ENCODE peak calls at places on chromosomes 16 and 17, in four cellular contexts. A is T-helper 9 cell, R is caudate nucleus, I is M059J. M is an unnamed sample.

GRCh38 chr17:51354908-51355307 is 94.6 kb downstream of the UTP18 start:
- DNase-seq in A (no peak), R (no peak), I (no peak), M (no peak)

GRCh38 chr16:77679336-77679735 is 43.0 kb upstream of the NUDT7 start:
- DNase-seq in A (no peak), R (no peak), I (no peak), M (no peak)

GRCh38 chr17:58112970-58113631 is 29.9 kb downstream of the DYNLL2 start:
- DNase-seq in A (peak; percentile 83), R (peak; percentile 31), I (peak; percentile 59), M (peak; percentile 56)

GRCh38 chr17:41962111-41962510 is 4.5 kb upstream of the CNP start:
- DNase-seq in A (no peak), R (no peak), I (no peak), M (no peak)

GRCh38 chr16:6081320-6081976 is 983.9 kb upstream of the EEF2KMT start:
- DNase-seq in A (no peak), R (no peak), I (peak; percentile 51), M (peak; percentile 14)

GRCh38 chr17:40963838-40964237 is 2.9 kb downstream of the KRT39 start:
- DNase-seq in A (no peak), R (no peak), I (peak; percentile 22), M (no peak)

GRCh38 chr16:8788578-8789172 is 8.8 kb downstream of the TMEM186 start:
- DNase-seq in A (no peak), R (no peak), I (no peak), M (no peak)

GRCh38 chr16:58222532-58223316 is 24.8 kb upstream of the CSNK2A2 start:
- DNase-seq in A (no peak), R (no peak), I (peak; percentile 28), M (peak; percentile 11)

GRCh38 chr17:28880572-28880945 is 17.0 kb downstream of the FLOT2 start:
- DNase-seq in A (no peak), R (no peak), I (no peak), M (no peak)

GRCh38 chr17:7886227-7887037 is 2.2 kb upstream of the CHD3 start:
- DNase-seq in A (peak; percentile 64), R (no peak), I (peak; percentile 44), M (peak; percentile 15)

GRCh38 chr17:42163113-42163512 is 8.3 kb upstream of the RAB5C start:
- DNase-seq in A (no peak), R (no peak), I (no peak), M (no peak)

GRCh38 chr17:40480501-40481003 is 20.9 kb downstream of the TNS4 start:
- DNase-seq in A (peak; percentile 66), R (no peak), I (no peak), M (no peak)

GRCh38 chr17:63136381-63137012 is 170.5 kb downstream of the TANC2 start:
- DNase-seq in A (no peak), R (no peak), I (no peak), M (no peak)

GRCh38 chr17:7398612-7399011 is 4.3 kb upstream of the PLSCR3 start:
- DNase-seq in A (no peak), R (no peak), I (no peak), M (no peak)

GRCh38 chr16:10939649-10940206 is 2.5 kb downstream of the DEXI start:
- DNase-seq in A (no peak), R (no peak), I (no peak), M (no peak)

M was measured in astrocyte of the spinal cord.